ENCODE peak calls at places on chromosomes 5 and 9, in nine cellular contexts. K, Y, L, Z, W, J, A, R and F are unnamed samples. For H3K4me1, the result is how much of the 10 kb centered on the place peaks cover.

GRCh38 chr5:163696270-163696887 is 191.0 kb downstream of the MAT2B start:
- DNase-seq in K (peak), Y (peak), L (no peak), Z (peak), W (peak), J (no peak), A (no peak), R (peak), F (peak)

GRCh38 chr9:20740929-20741582 is 57.0 kb downstream of the FOCAD start:
- DNase-seq in K (no peak), Y (no peak), L (no peak), Z (no peak), W (no peak), J (no peak), A (no peak), R (no peak), F (no peak)

GRCh38 chr5:179800696-179801201 is 5.9 kb downstream of the MGAT4B start:
- DNase-seq in K (no peak), Y (no peak), L (no peak), Z (peak), W (no peak), J (no peak), A (no peak), R (no peak), F (no peak)

GRCh38 chr5:178192244-178192643 is 5.1 kb upstream of the GMCL2 start:
- DNase-seq in K (peak), Y (no peak), L (no peak), Z (no peak), W (no peak), J (no peak), A (no peak), R (no peak), F (no peak)

GRCh38 chr5:40220260-40220659 is 459.5 kb upstream of the PTGER4 start:
- DNase-seq in K (no peak), Y (peak), L (no peak), Z (no peak), W (no peak), J (no peak), A (no peak), R (no peak), F (no peak)

GRCh38 chr9:23308114-23308513 is 517.9 kb downstream of the ELAVL2 start:
- DNase-seq in K (no peak), Y (no peak), L (no peak), Z (no peak), W (no peak), J (no peak), A (no peak), R (no peak), F (no peak)

GRCh38 chr5:143120460-143121134 is 282.9 kb downstream of the NR3C1 start:
- DNase-seq in K (no peak), Y (no peak), L (no peak), Z (no peak), W (no peak), J (no peak), A (no peak), R (no peak), F (no peak)

GRCh38 chr9:33517373-33517772 is 6.7 kb upstream of the ANKRD18B start:
- DNase-seq in K (peak), Y (peak), L (no peak), Z (no peak), W (peak), J (no peak), A (no peak), R (no peak), F (no peak)

GRCh38 chr5:14699159-14699558 is 34.6 kb downstream of the OTULIN start:
- DNase-seq in K (no peak), Y (no peak), L (no peak), Z (no peak), W (no peak), J (no peak), A (no peak), R (no peak), F (no peak)

GRCh38 chr5:172683696-172684464 is 42.8 kb downstream of the NEURL1B start:
- DNase-seq in K (no peak), Y (no peak), L (peak), Z (no peak), W (peak), J (peak), A (no peak), R (no peak), F (no peak)

GRCh38 chr5:82991059-82991458 is 86.1 kb downstream of the TMEM167A start:
- DNase-seq in K (no peak), Y (no peak), L (no peak), Z (no peak), W (no peak), J (no peak), A (no peak), R (no peak), F (no peak)

GRCh38 chr5:52801329-52801728 is 13.6 kb downstream of the ITGA1 start:
- DNase-seq in K (peak), Y (peak), L (no peak), Z (peak), W (peak), J (no peak), A (no peak), R (no peak), F (peak)
- H3K4me1 ChIP-seq in K (under half), Y (under half), L (under half), Z (half or more), W (under half), J (under half), A (under half), R (under half), F (under half)

DNA sequence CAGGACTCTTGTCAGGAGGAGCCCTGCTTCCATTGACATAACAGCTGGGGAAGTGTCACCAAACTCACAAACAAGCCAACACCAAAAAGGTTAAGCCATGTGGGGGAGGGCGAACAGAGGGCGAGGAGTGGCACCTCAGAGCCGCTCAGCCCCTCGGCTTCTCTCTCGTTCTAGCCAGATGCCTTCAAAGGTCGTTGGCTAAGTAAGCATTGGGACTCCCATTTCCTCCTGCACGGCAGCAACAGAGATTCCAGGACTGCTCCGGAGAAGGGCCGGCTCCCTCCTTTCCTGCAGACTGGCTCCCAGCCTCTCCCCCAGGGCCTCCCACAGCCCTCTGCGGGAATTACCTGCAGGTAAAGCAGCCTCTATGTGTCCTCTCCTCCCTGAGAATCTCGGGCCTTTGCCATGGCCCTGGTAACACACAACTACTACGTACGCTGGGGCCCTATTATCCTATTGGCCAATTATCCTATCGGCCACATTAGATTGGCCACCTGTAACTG is 52.1 kb upstream of the RNU6ATAC start:
- DNase-seq in K (no peak), Y (no peak), L (no peak), Z (peak), W (no peak), J (peak), A (no peak), R (no peak), F (no peak)
- H3K4me1 ChIP-seq in K (under half), Y (under half), L (under half), Z (under half), W (under half), J (under half), A (under half), R (under half), F (under half)

GRCh38 chr5:81572201-81572600 is 178.3 kb upstream of the ACOT12 start:
- DNase-seq in K (no peak), Y (no peak), L (no peak), Z (no peak), W (no peak), J (no peak), A (no peak), R (no peak), F (no peak)
- H3K4me1 ChIP-seq in K (under half), Y (under half), L (under half), Z (under half), W (under half), J (under half), A (under half), R (under half), F (under half)

DNA sequence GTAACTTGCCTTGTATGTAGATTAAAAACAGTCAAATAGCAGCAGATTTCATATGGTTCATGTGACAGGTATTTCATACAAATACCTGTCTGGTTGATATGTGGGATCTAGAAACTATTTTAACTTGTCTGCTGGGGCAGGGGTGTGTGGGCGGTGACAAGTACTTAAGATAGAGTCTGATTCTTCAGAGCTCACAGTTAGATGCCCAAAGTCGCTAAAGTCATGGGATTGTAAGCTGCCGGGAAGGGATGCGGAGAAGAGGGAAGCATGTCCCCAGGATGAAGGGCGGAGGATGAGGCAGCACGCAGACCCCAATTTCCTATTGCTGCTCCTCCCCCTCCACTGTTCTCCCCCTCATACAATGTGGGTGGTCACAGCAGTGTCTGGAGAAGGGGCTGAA is 13.3 kb downstream of the ANXA6 start:
- DNase-seq in K (no peak), Y (no peak), L (no peak), Z (no peak), W (no peak), J (no peak), A (no peak), R (no peak), F (no peak)
- H3K4me1 ChIP-seq in K (under half), Y (under half), L (half or more), Z (under half), W (under half), J (under half), A (under half), R (under half), F (under half)

GRCh38 chr5:135210286-135211055 is 176.4 kb upstream of the PITX1 start:
- DNase-seq in K (no peak), Y (peak), L (no peak), Z (no peak), W (no peak), J (no peak), A (no peak), R (no peak), F (no peak)
- H3K4me1 ChIP-seq in K (under half), Y (under half), L (under half), Z (under half), W (under half), J (under half), A (under half), R (under half), F (under half)

DNA sequence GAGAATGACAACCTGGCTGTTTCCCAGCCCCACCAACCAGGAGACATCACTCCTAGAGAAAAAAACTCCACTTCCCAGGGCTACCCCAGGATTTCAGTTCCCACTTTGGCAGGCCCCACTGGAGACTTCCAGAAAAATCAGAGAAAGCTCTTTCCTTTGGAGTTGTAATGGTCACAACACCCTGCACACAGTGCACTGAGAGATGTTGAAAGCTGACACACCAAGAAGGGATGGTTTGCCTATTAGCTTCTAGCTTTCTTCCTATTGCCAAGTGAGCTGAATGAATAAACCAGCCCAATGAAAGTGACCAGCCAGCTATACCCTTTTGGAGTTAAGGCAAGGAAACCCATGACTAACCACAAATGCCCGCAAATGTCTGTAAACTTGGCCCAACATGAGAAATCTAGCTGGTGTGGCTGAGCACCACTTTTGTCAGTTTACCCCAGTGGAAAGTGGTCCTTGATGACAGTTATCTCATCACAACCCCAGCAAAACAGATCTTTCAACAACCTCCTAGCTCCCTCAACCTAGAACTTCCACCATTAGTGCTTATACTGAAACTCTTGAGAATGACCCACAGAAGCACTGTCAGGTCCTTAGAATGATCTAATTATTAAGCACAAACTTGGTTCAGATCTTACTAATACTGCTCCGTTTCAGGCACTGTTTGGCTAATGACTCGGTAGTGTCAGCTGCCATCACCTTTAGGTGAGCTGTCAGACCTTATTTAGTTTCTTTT is 11.3 kb downstream of the IRF1 start:
- DNase-seq in K (no peak), Y (no peak), L (no peak), Z (no peak), W (no peak), J (no peak), A (no peak), R (no peak), F (no peak)
- H3K4me1 ChIP-seq in K (under half), Y (under half), L (half or more), Z (under half), W (under half), J (under half), A (under half), R (under half), F (under half)

GRCh38 chr9:16029796-16030363 is 477.0 kb downstream of the CCDC171 start:
- DNase-seq in K (no peak), Y (no peak), L (no peak), Z (no peak), W (no peak), J (no peak), A (no peak), R (no peak), F (no peak)

GRCh38 chr9:16030513-16031185 is 477.8 kb downstream of the CCDC171 start:
- DNase-seq in K (peak), Y (peak), L (no peak), Z (no peak), W (no peak), J (no peak), A (no peak), R (peak), F (no peak)

GRCh38 chr9:16026886-16027285 is 474.0 kb downstream of the CCDC171 start:
- DNase-seq in K (no peak), Y (peak), L (no peak), Z (no peak), W (no peak), J (no peak), A (no peak), R (no peak), F (no peak)

GRCh38 chr9:16029056-16029615 is 476.3 kb downstream of the CCDC171 start:
- DNase-seq in K (peak), Y (peak), L (no peak), Z (no peak), W (no peak), J (no peak), A (no peak), R (no peak), F (no peak)

DNA sequence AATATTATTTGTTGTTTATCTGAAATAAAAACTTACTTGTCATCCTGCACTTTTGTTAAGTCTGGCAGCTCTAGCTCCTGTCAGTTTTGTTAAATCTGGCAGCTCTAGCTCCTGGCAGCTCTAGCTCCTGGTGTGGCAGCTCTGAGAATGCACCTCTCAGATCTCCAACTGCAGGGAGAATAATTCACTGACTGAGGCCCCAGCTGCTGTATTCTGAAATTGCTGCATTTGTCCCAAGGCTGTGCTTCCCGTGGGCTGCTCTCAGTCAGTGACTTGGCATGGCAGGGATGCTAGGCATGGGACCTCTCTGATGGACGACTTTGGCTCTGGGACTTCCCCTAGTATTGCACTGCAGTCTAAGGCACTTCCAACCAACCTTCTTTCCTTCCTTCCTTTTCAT is 475.7 kb downstream of the CCDC171 start:
- DNase-seq in K (no peak), Y (no peak), L (no peak), Z (no peak), W (no peak), J (no peak), A (no peak), R (no peak), F (no peak)
- H3K4me1 ChIP-seq in K (under half), Y (half or more), L (under half), Z (under half), W (under half), J (under half), A (under half), R (under half), F (under half)

GRCh38 chr5:73442960-73443627 is 5.5 kb downstream of the FOXD1 start:
- DNase-seq in K (no peak), Y (peak), L (no peak), Z (no peak), W (no peak), J (no peak), A (no peak), R (no peak), F (no peak)
- H3K4me1 ChIP-seq in K (under half), Y (under half), L (under half), Z (under half), W (under half), J (under half), A (under half), R (under half), F (under half)